ENCODE peak calls at places on chromosomes 6 and 20, in seven cellular contexts. U, D, T, S, W, C and J are unnamed samples.

GRCh38 chr6:136640132-136640915 is 90.1 kb upstream of the MAP7 start:
- DNase-seq in U (no peak), D (no peak), T (no peak), S (no peak), W (peak; percentile 83), C (no peak), J (no peak)

GRCh38 chr6:152338335-152339125 is 298.6 kb downstream of the SYNE1 start:
- DNase-seq in U (peak; percentile 68), D (peak; percentile 48), T (peak; percentile 69), S (peak; percentile 66), W (peak; percentile 26), C (peak; percentile 63), J (peak; percentile 52)

GRCh38 chr6:114108119-114109002 is 137.4 kb upstream of the HDAC2 start:
- DNase-seq in U (peak; percentile 71), D (peak; percentile 66), T (peak; percentile 57), S (peak; percentile 82), W (peak; percentile 69), C (peak; percentile 83), J (peak; percentile 36)

GRCh38 chr6:145092554-145092953 is 642.8 kb downstream of the EPM2A start:
- DNase-seq in U (peak; percentile 13), D (no peak), T (no peak), S (no peak), W (no peak), C (no peak), J (no peak)

GRCh38 chr6:109644131-109644530 is 46.9 kb downstream of the AK9 start:
- DNase-seq in U (no peak), D (peak; percentile 26), T (no peak), S (no peak), W (no peak), C (no peak), J (no peak)

GRCh38 chr6:145169726-145170125 is 565.6 kb downstream of the EPM2A start:
- DNase-seq in U (no peak), D (no peak), T (no peak), S (no peak), W (no peak), C (no peak), J (no peak)

GRCh38 chr20:61880706-61881105 is 185.0 kb downstream of the TAF4 start:
- DNase-seq in U (no peak), D (no peak), T (no peak), S (no peak), W (no peak), C (no peak), J (no peak)

GRCh38 chr6:89351632-89352328 is 742 bp downstream of the UBE2J1 start:
- DNase-seq in U (peak; percentile 47), D (no peak), T (no peak), S (no peak), W (no peak), C (no peak), J (no peak)

GRCh38 chr20:21571841-21572690 is 58.2 kb upstream of the NKX2-2 start:
- DNase-seq in U (peak; percentile 18), D (peak; percentile 13), T (peak; percentile 21), S (peak; percentile 32), W (peak; percentile 4), C (no peak), J (peak; percentile 37)

GRCh38 chr6:139710578-139710977 is 336.1 kb upstream of the CITED2 start:
- DNase-seq in U (no peak), D (no peak), T (no peak), S (no peak), W (peak; percentile 24), C (no peak), J (no peak)

GRCh38 chr20:1334761-1335160 is 5.8 kb upstream of the SDCBP2 start:
- DNase-seq in U (no peak), D (peak; percentile 37), T (no peak), S (no peak), W (no peak), C (no peak), J (no peak)

GRCh38 chr6:95693108-95693507 is 115.8 kb downstream of the MANEA start:
- DNase-seq in U (no peak), D (peak; percentile 9), T (no peak), S (peak; percentile 44), W (no peak), C (peak; percentile 41), J (no peak)

GRCh38 chr20:15637971-15638754 is 935.1 kb downstream of the KIF16B start:
- DNase-seq in U (peak; percentile 71), D (no peak), T (no peak), S (no peak), W (peak; percentile 49), C (no peak), J (no peak)

GRCh38 chr6:82237013-82237412 is 10.5 kb downstream of the IBTK start:
- DNase-seq in U (peak; percentile 12), D (no peak), T (no peak), S (no peak), W (peak; percentile 4), C (no peak), J (no peak)

GRCh38 chr6:113879186-113880096 is 22.3 kb downstream of the MARCKS start:
- DNase-seq in U (peak; percentile 91), D (peak; percentile 82), T (peak; percentile 25), S (peak; percentile 36), W (peak; percentile 80), C (peak; percentile 52), J (peak; percentile 67)

GRCh38 chr6:7473805-7474329 is 67.6 kb upstream of the DSP start:
- DNase-seq in U (no peak), D (no peak), T (no peak), S (no peak), W (no peak), C (no peak), J (no peak)

GRCh38 chr6:25359191-25359861 is 80.2 kb downstream of the CARMIL1 start:
- DNase-seq in U (no peak), D (no peak), T (no peak), S (no peak), W (peak; percentile 93), C (no peak), J (no peak)

GRCh38 chr6:56955171-56956155 is 556 bp downstream of the BEND6 start:
- DNase-seq in U (peak; percentile 83), D (peak; percentile 95), T (peak; percentile 81), S (peak; percentile 85), W (peak; percentile 91), C (peak; percentile 95), J (peak; percentile 87)

GRCh38 chr6:139129284-139129683 is 5.6 kb upstream of the HECA start:
- DNase-seq in U (no peak), D (no peak), T (no peak), S (no peak), W (peak; percentile 86), C (no peak), J (no peak)

GRCh38 chr6:157144861-157145260 is 178.5 kb downstream of the TMEM242 start:
- DNase-seq in U (peak; percentile 43), D (no peak), T (no peak), S (no peak), W (no peak), C (peak; percentile 26), J (no peak)

GRCh38 chr20:53154540-53154939 is 182.4 kb downstream of the TSHZ2 start:
- DNase-seq in U (no peak), D (peak; percentile 66), T (peak; percentile 15), S (no peak), W (peak; percentile 6), C (no peak), J (no peak)

GRCh38 chr6:45630314-45630713 is 252.6 kb upstream of the SUPT3H start:
- DNase-seq in U (no peak), D (no peak), T (no peak), S (no peak), W (peak; percentile 45), C (no peak), J (no peak)

DNA sequence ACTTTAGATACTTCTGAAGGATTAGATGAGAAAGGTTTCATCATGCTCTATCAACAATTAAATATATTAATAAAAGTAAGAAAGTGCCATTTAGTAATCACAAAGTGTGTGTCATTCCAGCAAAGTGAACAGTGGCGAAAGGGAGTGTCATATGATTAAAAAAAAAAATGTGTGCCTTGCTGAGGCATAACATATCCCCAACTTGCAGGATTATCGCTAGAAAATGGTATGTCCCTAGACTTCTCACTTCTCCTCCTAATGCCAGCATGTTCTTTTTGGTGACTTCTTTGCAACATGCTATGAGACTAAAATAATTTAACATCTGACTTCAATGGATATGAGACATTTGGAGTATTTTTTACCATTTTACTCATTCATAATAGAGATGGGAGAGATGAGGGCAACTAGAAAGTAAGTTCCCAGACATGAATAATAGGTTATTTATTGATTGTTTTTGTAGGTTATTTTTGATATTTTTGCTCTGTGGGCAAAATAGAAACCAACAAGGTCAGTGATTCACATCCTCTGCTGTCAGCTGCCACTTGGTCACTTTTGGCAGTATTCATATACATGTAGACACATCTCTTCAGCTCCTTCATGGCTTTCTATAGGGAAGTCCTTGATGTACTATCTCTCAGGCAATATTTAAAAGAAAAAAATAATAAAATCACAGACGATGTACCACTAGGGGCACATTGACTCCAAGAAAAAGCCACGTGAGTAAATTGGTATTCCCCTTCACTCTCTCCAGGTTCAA is 370.1 kb downstream of the BMP2 start:
- DNase-seq in U (peak; percentile 11), D (no peak), T (no peak), S (no peak), W (no peak), C (no peak), J (no peak)
- TF ChIP-seq CTCF in U (no peak), D (no peak), T (no peak), S (no peak), W (no peak), C (no peak), J (no peak)

DNA sequence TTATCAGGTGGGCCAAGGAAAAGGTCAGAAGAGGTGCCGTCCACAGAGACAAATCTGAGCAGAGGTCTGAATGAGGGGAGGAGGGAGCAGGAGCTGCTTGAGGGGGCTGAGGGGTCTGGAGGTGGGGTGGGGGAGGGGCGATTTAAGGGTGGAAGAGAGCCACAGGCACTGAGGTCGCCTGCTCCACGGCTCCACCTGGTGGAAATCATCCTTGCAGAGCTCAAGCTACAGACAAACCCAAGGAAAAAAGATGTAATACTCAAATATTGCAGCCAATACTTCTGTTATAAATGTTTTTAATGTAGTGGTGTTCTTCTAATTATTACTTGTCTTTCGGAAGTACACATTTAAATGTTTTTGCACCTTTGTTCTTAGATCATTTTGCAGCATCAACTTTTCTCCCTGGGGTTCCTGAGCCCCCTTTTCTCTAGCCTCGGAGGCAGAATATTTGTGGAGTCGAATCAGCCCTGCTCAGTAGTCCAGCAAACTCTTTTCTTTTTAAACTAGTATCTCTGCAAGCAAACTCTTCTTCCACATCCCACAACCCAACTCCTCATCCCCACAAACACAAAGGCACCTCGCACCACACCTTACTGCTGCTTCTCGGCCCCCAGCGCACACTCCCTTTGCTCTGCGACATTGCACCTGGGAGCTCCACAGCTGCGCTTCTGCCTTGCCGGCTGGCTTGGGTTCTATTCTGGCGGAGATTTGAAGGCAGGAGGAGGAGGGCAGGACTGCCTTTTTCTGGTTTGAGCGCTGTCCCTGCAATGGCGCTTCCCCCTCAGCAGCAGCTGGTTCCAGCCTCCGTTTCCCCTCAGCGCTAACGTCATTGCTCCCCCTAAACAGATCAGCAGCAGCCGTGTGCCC is 51.0 kb upstream of the TFAP2A start:
- DNase-seq in U (peak; percentile 39), D (peak; percentile 61), T (peak; percentile 55), S (peak; percentile 75), W (peak; percentile 25), C (peak; percentile 70), J (peak; percentile 41)
- TF ChIP-seq CTCF in U (peak; percentile 11), D (peak; percentile 50), T (peak; percentile 36), S (peak; percentile 54), W (peak; percentile 48), C (peak; percentile 43), J (peak; percentile 37)

GRCh38 chr20:3407426-3408250 is at the start of gene DNAAF9:
- DNase-seq in U (peak; percentile 78), D (peak; percentile 68), T (peak; percentile 67), S (peak; percentile 74), W (peak; percentile 69), C (peak; percentile 82), J (peak; percentile 92)
- TF ChIP-seq CTCF in U (peak; percentile 26), D (peak; percentile 25), T (peak; percentile 48), S (peak; percentile 26), W (no peak), C (peak; percentile 57), J (no peak)

GRCh38 chr6:3501826-3502505 is 45.1 kb upstream of the SLC22A23 start:
- DNase-seq in U (no peak), D (no peak), T (no peak), S (no peak), W (no peak), C (no peak), J (no peak)
- TF ChIP-seq CTCF in U (no peak), D (no peak), T (no peak), S (no peak), W (no peak), C (no peak), J (no peak)